ENCODE peak calls at places on chromosome 13, in eight cellular contexts. I, B, J, X, Z, C, V and M are unnamed samples.

GRCh38 chr13:43159007-43159406 is 135.6 kb downstream of the DNAJC15 start:
- DNase-seq in B (no peak), J (no peak), Z (peak), V (no peak), X (peak), I (no peak), C (no peak), M (no peak)

GRCh38 chr13:26618726-26619125 is 61.2 kb downstream of the WASF3 start:
- DNase-seq in I (no peak), X (no peak), C (no peak), B (no peak), Z (no peak), V (no peak), J (no peak), M (no peak)

GRCh38 chr13:111213964-111214726 is 99.0 kb downstream of the ARHGEF7 start:
- DNase-seq in X (no peak), B (no peak), Z (no peak), J (peak), C (no peak), I (no peak), V (no peak), M (no peak)

GRCh38 chr13:72698164-72698563 is 29.3 kb downstream of the MZT1 start:
- DNase-seq in I (no peak), X (no peak), B (no peak), C (no peak), J (no peak), V (no peak), Z (no peak), M (no peak)

GRCh38 chr13:44969858-44970484 is 19.3 kb downstream of the NUFIP1 start:
- DNase-seq in C (no peak), B (no peak), V (no peak), I (no peak), J (no peak), X (peak), Z (peak), M (no peak)

GRCh38 chr13:25682221-25682620 is 310.4 kb downstream of the ATP8A2 start:
- DNase-seq in X (no peak), Z (no peak), B (no peak), J (no peak), V (no peak), I (no peak), C (no peak), M (no peak)

GRCh38 chr13:95362666-95363065 is 61.4 kb upstream of the ABCC4 start:
- DNase-seq in I (no peak), B (no peak), C (no peak), V (no peak), X (no peak), Z (no peak), J (no peak), M (no peak)

GRCh38 chr13:93687261-93687660 is 460.7 kb downstream of the GPC6 start:
- DNase-seq in C (no peak), V (no peak), Z (peak), X (peak), B (no peak), I (no peak), J (no peak), M (no peak)

GRCh38 chr13:29954082-29955043 is 103.9 kb upstream of the UBL3 start:
- DNase-seq in Z (no peak), X (no peak), I (no peak), C (peak), V (no peak), J (no peak), B (no peak), M (no peak)

GRCh38 chr13:100883453-100883852 is 208.9 kb upstream of the TMTC4 start:
- DNase-seq in V (no peak), J (no peak), Z (no peak), I (no peak), C (no peak), X (no peak), B (no peak), M (no peak)

GRCh38 chr13:110314516-110315245 is 7.6 kb downstream of the COL4A2 start:
- DNase-seq in Z (no peak), V (no peak), C (no peak), J (peak), X (no peak), B (peak), I (no peak), M (peak)

GRCh38 chr13:73242515-73243015 is 183.8 kb downstream of the KLF5 start:
- DNase-seq in V (no peak), C (no peak), I (no peak), B (no peak), Z (no peak), J (no peak), X (no peak), M (no peak)

GRCh38 chr13:79941752-79942151 is 399.2 kb downstream of the SPRY2 start:
- DNase-seq in I (no peak), J (no peak), Z (no peak), X (no peak), V (no peak), C (no peak), B (no peak), M (no peak)

GRCh38 chr13:111267784-111268183 is 52.7 kb upstream of the TEX29 start:
- DNase-seq in Z (peak), X (no peak), J (no peak), I (no peak), C (no peak), B (no peak), V (no peak), M (no peak)

GRCh38 chr13:49100637-49101570 is 119.2 kb upstream of the MLNR start:
- DNase-seq in I (no peak), B (no peak), Z (no peak), J (no peak), C (no peak), V (no peak), X (no peak), M (no peak)

GRCh38 chr13:29454931-29455481 is 140.5 kb downstream of the SLC7A1 start:
- DNase-seq in X (peak), B (peak), Z (peak), V (no peak), I (no peak), C (no peak), J (no peak), M (peak)

GRCh38 chr13:41462427-41462826 is 5.1 kb downstream of the RGCC start:
- DNase-seq in B (no peak), X (no peak), Z (no peak), V (no peak), C (no peak), I (no peak), J (no peak), M (no peak)

GRCh38 chr13:23322353-23323336 is 110.9 kb downstream of the SACS start:
- DNase-seq in Z (peak), V (no peak), J (no peak), B (no peak), X (peak), I (no peak), C (no peak), M (no peak)

GRCh38 chr13:26482451-26483197 is 74.9 kb upstream of the WASF3 start:
- DNase-seq in I (no peak), X (peak), C (peak), J (no peak), V (peak), Z (peak), B (peak), M (peak)

GRCh38 chr13:104750377-104750776 is 1684.2 kb upstream of the SLC10A2 start:
- DNase-seq in Z (no peak), I (no peak), V (no peak), C (no peak), X (peak), B (no peak), J (no peak), M (no peak)

GRCh38 chr13:38350114-38350617 is 515 bp downstream of the UFM1 start:
- DNase-seq in J (peak), B (no peak), I (no peak), C (peak), Z (peak), V (peak), X (peak), M (no peak)

GRCh38 chr13:112900691-112901091 is 68.3 kb upstream of the MCF2L start:
- DNase-seq in J (no peak), V (no peak), Z (no peak), C (no peak), I (no peak), B (peak), X (no peak), M (peak)

GRCh38 chr13:105918842-105919741 is 616.4 kb downstream of the EFNB2 start:
- DNase-seq in X (peak), J (no peak), V (no peak), Z (peak), B (peak), C (no peak), I (no peak), M (peak)